ENCODE peak calls at places on chromosome 17, in four cellular contexts. One of them, this sample, is unnamed.

GRCh38 chr17:52255347-52255746 is 96.8 kb upstream of the CA10 start:
- DNase-seq in GM12878: no peak
- DNase-seq in IMR-90: no peak
- DNase-seq in K562: no peak
- DNase-seq in this sample: no peak

GRCh38 chr17:21376835-21377690 is 906 bp downstream of the KCNJ12 start:
- DNase-seq in K562: peak; percentile 28
- DNase-seq in IMR-90: peak; percentile 8
- DNase-seq in GM12878: no peak
- DNase-seq in this sample: peak; percentile 10

GRCh38 chr17:74770498-74771318 is 5.4 kb downstream of the NAT9 start:
- DNase-seq in IMR-90: peak; percentile 24
- DNase-seq in GM12878: no peak
- DNase-seq in K562: peak; percentile 54
- DNase-seq in this sample: peak; percentile 43

GRCh38 chr17:44086364-44087311 is 16.1 kb downstream of the G6PC3 start:
- DNase-seq in IMR-90: peak; percentile 98
- DNase-seq in K562: peak; percentile 96
- DNase-seq in GM12878: no peak
- DNase-seq in this sample: peak; percentile 50

GRCh38 chr17:72489273-72489641 is 368.4 kb downstream of the SOX9 start:
- DNase-seq in GM12878: no peak
- DNase-seq in K562: no peak
- DNase-seq in IMR-90: no peak
- DNase-seq in this sample: no peak

GRCh38 chr17:56159764-56160394 is 6.6 kb downstream of the ANKFN1 start:
- DNase-seq in GM12878: no peak
- DNase-seq in IMR-90: no peak
- DNase-seq in K562: no peak
- DNase-seq in this sample: no peak

GRCh38 chr17:71003736-71004135 is 834.4 kb downstream of the KCNJ2 start:
- DNase-seq in IMR-90: no peak
- DNase-seq in K562: no peak
- DNase-seq in GM12878: no peak
- DNase-seq in this sample: no peak

GRCh38 chr17:76865174-76865573 is 3.0 kb upstream of the MGAT5B start:
- DNase-seq in K562: no peak
- DNase-seq in IMR-90: no peak
- DNase-seq in GM12878: no peak
- DNase-seq in this sample: no peak

GRCh38 chr17:57603978-57604377 is 141.1 kb downstream of the CCDC182 start:
- DNase-seq in GM12878: peak; percentile 79
- DNase-seq in K562: no peak
- DNase-seq in IMR-90: no peak
- DNase-seq in this sample: no peak

GRCh38 chr17:5695480-5695879 is 111.2 kb upstream of the NLRP1 start:
- DNase-seq in GM12878: no peak
- DNase-seq in K562: no peak
- DNase-seq in IMR-90: no peak
- DNase-seq in this sample: no peak

GRCh38 chr17:43905985-43906852 is 1.1 kb downstream of the MPP2 start:
- DNase-seq in K562: peak; percentile 68
- DNase-seq in GM12878: no peak
- DNase-seq in IMR-90: peak; percentile 45
- DNase-seq in this sample: no peak

GRCh38 chr17:19538095-19539039 is 4.7 kb downstream of the SLC47A1 start:
- DNase-seq in IMR-90: no peak
- DNase-seq in K562: no peak
- DNase-seq in GM12878: no peak
- DNase-seq in this sample: no peak

DNA sequence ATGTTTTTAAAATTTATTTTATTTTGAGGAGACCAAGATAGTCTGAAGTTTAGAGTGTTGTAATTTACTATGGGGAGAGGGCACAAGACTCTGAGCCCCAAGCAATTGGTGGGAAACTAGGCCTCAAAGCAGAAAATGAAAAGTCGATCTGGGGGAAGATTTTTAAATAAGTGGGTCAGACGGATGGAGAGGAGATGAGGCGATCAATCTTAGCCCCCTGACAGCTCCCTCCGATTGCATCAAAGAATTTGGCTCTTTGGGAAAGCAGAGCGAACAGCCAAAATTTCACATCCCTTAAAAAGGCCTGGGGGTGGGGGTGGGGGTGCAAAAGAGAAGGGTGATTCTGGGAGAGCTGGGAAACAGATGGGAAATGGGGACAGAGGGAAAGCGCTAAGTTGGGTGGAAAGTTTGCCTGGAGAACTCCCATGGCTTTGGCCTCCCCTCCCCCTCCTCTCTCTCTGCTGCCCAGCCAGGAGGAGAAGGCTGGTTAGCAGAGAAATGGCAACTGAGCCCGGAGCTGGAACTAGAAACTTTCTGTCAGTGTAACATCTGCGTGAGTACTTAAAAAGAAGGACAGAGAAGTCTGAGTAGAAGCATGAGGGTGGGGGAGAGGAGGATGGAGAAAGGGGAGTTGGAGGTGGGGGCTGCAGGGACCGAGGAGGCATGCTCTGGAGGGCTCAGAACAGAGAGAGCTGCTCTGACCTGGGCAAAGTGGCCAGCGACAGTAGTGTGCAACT is 1.4 kb upstream of the HOXB2 start:
- DNase-seq in IMR-90: peak; percentile 52
- DNase-seq in GM12878: no peak
- DNase-seq in K562: no peak
- DNase-seq in this sample: no peak
- TF ChIP-seq FOS in IMR-90: no peak
- TF ChIP-seq FOS in GM12878: no peak
- TF ChIP-seq FOS in K562: no peak
- TF ChIP-seq FOS in this sample: no peak

GRCh38 chr17:4187076-4187475 is 44.1 kb downstream of the CYB5D2 start:
- DNase-seq in GM12878: no peak
- DNase-seq in IMR-90: no peak
- DNase-seq in K562: no peak
- DNase-seq in this sample: no peak
- TF ChIP-seq FOS in GM12878: no peak
- TF ChIP-seq FOS in IMR-90: no peak
- TF ChIP-seq FOS in K562: no peak
- TF ChIP-seq FOS in this sample: no peak

DNA sequence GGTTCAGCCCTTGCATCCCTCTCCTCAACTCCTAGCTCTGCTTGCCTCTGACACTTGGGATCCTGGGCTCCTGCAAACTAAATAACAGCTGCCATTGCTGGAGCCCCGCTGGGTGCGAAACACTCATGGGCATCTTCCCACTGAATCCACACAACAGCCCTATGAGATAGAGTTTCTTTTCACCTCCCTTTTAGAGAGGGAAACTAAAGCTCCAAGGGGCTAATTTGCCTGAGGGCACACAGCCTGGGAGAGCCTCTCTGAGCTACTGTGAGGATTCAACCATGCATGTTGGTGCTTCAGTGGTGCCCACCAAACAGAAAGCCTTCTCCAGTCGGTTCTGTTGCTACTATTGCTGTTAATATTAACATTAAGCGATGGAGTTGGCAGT is 4.0 kb downstream of the ACBD4 start:
- DNase-seq in IMR-90: no peak
- DNase-seq in GM12878: no peak
- DNase-seq in K562: no peak
- DNase-seq in this sample: no peak
- TF ChIP-seq FOS in IMR-90: no peak
- TF ChIP-seq FOS in GM12878: no peak
- TF ChIP-seq FOS in K562: no peak
- TF ChIP-seq FOS in this sample: no peak

DNA sequence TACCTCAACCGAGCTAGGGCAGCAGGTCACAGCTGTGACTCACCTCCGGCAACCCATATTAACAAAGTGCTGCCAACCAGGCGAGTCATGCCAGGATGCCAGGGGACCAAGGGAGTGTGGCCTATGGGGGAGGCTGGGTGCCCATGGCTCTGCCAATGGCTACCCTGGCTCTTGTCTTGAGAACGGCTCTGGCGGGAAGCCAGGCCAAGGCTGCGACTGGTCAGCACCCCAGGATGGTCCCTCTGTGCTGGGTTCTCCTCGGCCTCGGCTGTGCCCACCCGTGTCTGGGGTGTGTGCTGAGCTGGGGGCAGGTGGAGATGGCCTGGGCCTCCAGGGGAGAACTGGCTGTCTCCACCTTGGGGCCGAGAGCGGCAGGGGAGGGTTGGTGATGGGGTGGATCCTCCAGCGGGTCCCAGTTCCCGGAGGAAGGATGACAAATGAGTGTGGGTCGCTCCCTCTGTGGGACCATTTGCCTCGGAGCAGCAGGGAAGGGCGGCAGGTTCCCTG is 75.9 kb downstream of the MRC2 start:
- DNase-seq in GM12878: no peak
- DNase-seq in K562: peak; percentile 26
- DNase-seq in IMR-90: peak; percentile 53
- DNase-seq in this sample: peak; percentile 14
- TF ChIP-seq FOS in GM12878: no peak
- TF ChIP-seq FOS in K562: no peak
- TF ChIP-seq FOS in IMR-90: peak; percentile 73
- TF ChIP-seq FOS in this sample: peak; percentile 69

DNA sequence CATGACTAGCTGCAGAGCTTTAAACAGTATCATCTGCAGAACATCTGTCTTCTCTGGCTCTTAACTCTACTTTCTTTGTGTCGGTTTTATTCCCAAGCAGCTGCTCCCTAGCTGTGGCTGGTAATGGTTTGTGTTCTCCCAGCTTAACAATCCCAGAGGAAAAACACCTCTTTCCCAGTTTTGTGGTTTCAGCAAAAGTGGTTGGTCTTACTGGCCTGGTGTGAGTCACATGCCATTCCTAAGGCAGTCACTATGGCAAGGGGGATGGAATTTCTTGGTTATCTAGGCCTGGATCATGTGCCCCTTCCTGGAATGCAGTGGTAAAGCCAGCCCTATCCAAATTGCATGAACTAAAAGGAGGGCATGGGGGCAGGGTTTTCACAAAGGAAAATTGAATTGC is 27.4 kb downstream of the OMG start:
- DNase-seq in GM12878: no peak
- DNase-seq in K562: no peak
- DNase-seq in IMR-90: peak; percentile 97
- DNase-seq in this sample: peak; percentile 88
- TF ChIP-seq FOS in GM12878: no peak
- TF ChIP-seq FOS in K562: no peak
- TF ChIP-seq FOS in IMR-90: peak; percentile 27
- TF ChIP-seq FOS in this sample: peak; percentile 78

This sample was measured in endothelial cell of umbilical vein.